ENCODE peak calls at places on chromosomes 5 and 9, in four cellular contexts. D, L, F and S are unnamed samples.

GRCh38 chr9:93822229-93822628 is 132.9 kb downstream of the BARX1 start:
- DNase-seq in D (no peak), L (no peak), F (no peak), S (no peak)

GRCh38 chr5:167219296-167219695 is 1072.1 kb upstream of the WWC1 start:
- DNase-seq in D (no peak), L (no peak), F (no peak), S (no peak)

GRCh38 chr5:16888694-16889124 is 47.4 kb downstream of the MYO10 start:
- DNase-seq in D (no peak), L (no peak), F (no peak), S (no peak)

GRCh38 chr9:125886365-125886764 is 139.2 kb downstream of the PBX3 start:
- DNase-seq in D (no peak), L (no peak), F (no peak), S (no peak)

GRCh38 chr5:119409235-119409815 is 43.0 kb upstream of the HSD17B4 start:
- DNase-seq in D (no peak), L (no peak), F (peak), S (peak)

GRCh38 chr5:168430303-168430702 is 56.0 kb upstream of the RARS1 start:
- DNase-seq in D (no peak), L (no peak), F (no peak), S (no peak)

GRCh38 chr5:7828269-7828668 is 22.7 kb downstream of the CFAP90 start:
- DNase-seq in D (no peak), L (no peak), F (no peak), S (no peak)

GRCh38 chr5:169142264-169142970 is 158.5 kb downstream of the SLIT3 start:
- DNase-seq in D (no peak), L (peak), F (no peak), S (no peak)

GRCh38 chr5:40681351-40682311 is 1.9 kb downstream of the PTGER4 start:
- DNase-seq in D (no peak), L (peak), F (peak), S (no peak)

GRCh38 chr9:112569186-112569585 is 82.6 kb downstream of the KIAA1958 start:
- DNase-seq in D (no peak), L (no peak), F (no peak), S (no peak)